ENCODE peak calls at places on chromosome 11, in four cellular contexts. X is HCT116, W is uterus, N is IMR-90. E is an unnamed sample.

GRCh38 chr11:123449436-123449835 is 19.4 kb downstream of the GRAMD1B start:
- DNase-seq in X (no peak), W (no peak), N (no peak), E (no peak)

GRCh38 chr11:123838659-123839058 is 32.5 kb upstream of the OR6M1 start:
- DNase-seq in X (no peak), W (no peak), N (no peak), E (no peak)

GRCh38 chr11:105738972-105739574 is 129.2 kb downstream of the GRIA4 start:
- DNase-seq in X (no peak), W (no peak), N (no peak), E (no peak)

GRCh38 chr11:76250520-76251222 is 44.4 kb upstream of the WNT11 start:
- DNase-seq in X (no peak), W (no peak), N (no peak), E (no peak)

GRCh38 chr11:128716231-128716630 is 22.4 kb downstream of the FLI1 start:
- DNase-seq in X (no peak), W (no peak), N (no peak), E (no peak)

GRCh38 chr11:128757235-128757711 is 63.4 kb downstream of the FLI1 start:
- DNase-seq in X (peak), W (no peak), N (peak), E (no peak)

GRCh38 chr11:19080579-19080993 is 20.1 kb upstream of the MRGPRX2 start:
- DNase-seq in X (no peak), W (no peak), N (peak), E (peak)

GRCh38 chr11:59776210-59777066 is 21.3 kb downstream of the STX3 start:
- DNase-seq in X (peak), W (no peak), N (peak), E (peak)

GRCh38 chr11:2893935-2894334 is 8.4 kb upstream of the CDKN1C start:
- DNase-seq in X (no peak), W (no peak), N (no peak), E (no peak)

GRCh38 chr11:76185511-76185910 is 20.8 kb downstream of the WNT11 start:
- DNase-seq in X (no peak), W (no peak), N (no peak), E (no peak)

GRCh38 chr11:45366839-45367238 is 80.7 kb upstream of the SYT13 start:
- DNase-seq in X (no peak), W (no peak), N (no peak), E (no peak)

GRCh38 chr11:20355221-20356219 is 8.0 kb upstream of the HTATIP2 start:
- DNase-seq in X (peak), W (no peak), N (peak), E (no peak)

GRCh38 chr11:113255096-113255495 is 59.3 kb upstream of the TTC12 start:
- DNase-seq in X (no peak), W (no peak), N (no peak), E (no peak)

GRCh38 chr11:27319065-27319464 is 44.0 kb downstream of the CCDC34 start:
- DNase-seq in X (peak), W (no peak), N (peak), E (no peak)

GRCh38 chr11:46242462-46242960 is 35.0 kb upstream of the CREB3L1 start:
- DNase-seq in X (no peak), W (no peak), N (no peak), E (no peak)

GRCh38 chr11:120112174-120112796 is 25.6 kb downstream of the TRIM29 start:
- DNase-seq in X (no peak), W (no peak), N (no peak), E (no peak)

GRCh38 chr11:36469063-36469462 is 41.0 kb downstream of the TRAF6 start:
- DNase-seq in X (no peak), W (no peak), N (no peak), E (no peak)

GRCh38 chr11:35134403-35135126 is 4.4 kb upstream of the CD44 start:
- DNase-seq in X (no peak), W (no peak), N (no peak), E (no peak)

GRCh38 chr11:44316388-44317240 is 6.7 kb upstream of the ALX4 start:
- DNase-seq in X (no peak), W (peak), N (no peak), E (no peak)

GRCh38 chr11:132792341-132793140 is 739.8 kb downstream of the OPCML start:
- DNase-seq in X (no peak), W (no peak), N (no peak), E (no peak)

GRCh38 chr11:44505591-44506054 is 59.8 kb upstream of the CD82 start:
- DNase-seq in X (no peak), W (no peak), N (peak), E (no peak)

GRCh38 chr11:95556342-95557151 is 233.0 kb downstream of the FAM76B start:
- DNase-seq in X (no peak), W (no peak), N (peak), E (no peak)

GRCh38 chr11:88508808-88509581 is 171.5 kb upstream of the CTSC start:
- DNase-seq in X (no peak), W (no peak), N (no peak), E (no peak)

GRCh38 chr11:73195191-73196007 is 22.7 kb upstream of the P2RY2 start:
- DNase-seq in X (peak), W (no peak), N (no peak), E (peak)

GRCh38 chr11:134342572-134343340 is 11.0 kb downstream of the GLB1L2 start:
- DNase-seq in X (no peak), W (no peak), N (no peak), E (peak)

GRCh38 chr11:27075655-27076054 is 35.0 kb downstream of the BBOX1 start:
- DNase-seq in X (no peak), W (no peak), N (no peak), E (no peak)

GRCh38 chr11:1042626-1043562 is 6.4 kb upstream of the MUC6 start:
- DNase-seq in X (no peak), W (no peak), N (no peak), E (no peak)

GRCh38 chr11:11989774-11990744 is 18.4 kb downstream of the DKK3 start:
- DNase-seq in X (no peak), W (no peak), N (no peak), E (no peak)

GRCh38 chr11:11985954-11986949 is 22.2 kb downstream of the DKK3 start:
- DNase-seq in X (no peak), W (no peak), N (no peak), E (no peak)

GRCh38 chr11:11988099-11988651 is 20.3 kb downstream of the DKK3 start:
- DNase-seq in X (no peak), W (no peak), N (peak), E (no peak)

GRCh38 chr11:11987503-11988022 is 20.9 kb downstream of the DKK3 start:
- DNase-seq in X (no peak), W (no peak), N (peak), E (no peak)

DNA sequence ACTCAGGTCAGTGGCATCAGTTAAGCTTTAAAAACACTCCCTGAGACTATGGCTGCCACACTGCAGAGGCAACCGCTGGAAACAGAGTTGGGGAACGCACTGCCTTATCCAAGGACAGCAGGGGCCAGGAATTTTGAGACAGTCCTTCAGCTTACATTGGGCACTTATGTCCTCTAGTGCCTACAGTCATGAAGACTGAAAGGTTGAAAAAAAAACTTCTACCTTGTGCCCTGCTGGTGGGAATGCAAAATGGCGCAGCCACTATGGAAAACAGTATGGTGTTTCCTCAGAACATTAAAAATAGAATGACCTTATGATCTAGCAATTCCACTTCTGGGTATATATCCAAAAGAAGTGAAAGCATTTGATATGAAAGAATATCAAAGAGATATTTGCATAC is 19.6 kb downstream of the DKK3 start:
- DNase-seq in X (no peak), W (no peak), N (no peak), E (no peak)
- TF ChIP-seq CTCF in X (peak), W (no peak), N (peak), E (no peak)

GRCh38 chr11:4083198-4083597 is 11.4 kb upstream of the RRM1 start:
- DNase-seq in X (no peak), W (no peak), N (no peak), E (no peak)
- TF ChIP-seq POLR2A in X (no peak), W (no peak), N (no peak), E (no peak)

GRCh38 chr11:69123593-69124545 is 31.9 kb upstream of the SMIM38 start:
- DNase-seq in X (no peak), W (no peak), N (no peak), E (no peak)

GRCh38 chr11:69122642-69123431 is 32.9 kb upstream of the SMIM38 start:
- DNase-seq in X (peak), W (no peak), N (peak), E (peak)

GRCh38 chr11:69121021-69121420 is 34.7 kb upstream of the SMIM38 start:
- DNase-seq in X (no peak), W (no peak), N (no peak), E (no peak)

GRCh38 chr11:69121621-69122336 is 34.0 kb upstream of the SMIM38 start:
- DNase-seq in X (no peak), W (no peak), N (no peak), E (no peak)

DNA sequence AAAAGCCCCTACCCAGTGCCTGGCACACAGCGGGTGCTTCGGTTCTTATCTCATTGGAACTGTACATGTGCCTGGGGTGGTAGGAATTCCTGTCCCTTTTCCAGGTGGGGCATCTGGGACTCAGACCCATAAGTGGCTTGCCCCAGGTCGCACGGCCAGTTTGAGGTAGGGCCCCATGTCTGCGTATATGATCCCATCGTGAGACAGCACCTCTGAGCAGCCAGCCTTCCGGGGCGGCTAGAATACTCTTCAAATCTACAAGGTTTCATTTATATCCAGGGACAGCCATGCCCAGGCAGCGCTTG is 33.4 kb upstream of the SMIM38 start:
- DNase-seq in X (no peak), W (no peak), N (no peak), E (no peak)
- H3K4me3 ChIP-seq in X (no peak), W (no peak), N (no peak), E (no peak)

GRCh38 chr11:67629386-67630229 is at the start of gene NUDT8:
- DNase-seq in X (peak), W (peak), N (peak), E (peak)

GRCh38 chr11:67628710-67629385 is 889 bp downstream of the NUDT8 start:
- DNase-seq in X (no peak), W (no peak), N (no peak), E (no peak)

GRCh38 chr11:67627788-67628624 is 1.7 kb downstream of the NUDT8 start:
- DNase-seq in X (no peak), W (peak), N (no peak), E (no peak)

GRCh38 chr11:67626970-67627369 is 2.8 kb downstream of the NUDT8 start:
- DNase-seq in X (no peak), W (no peak), N (no peak), E (no peak)

GRCh38 chr11:67627394-67627787 is 2.3 kb downstream of the NUDT8 start:
- DNase-seq in X (no peak), W (no peak), N (no peak), E (no peak)
- TF ChIP-seq CTCF in X (no peak), W (no peak), N (no peak), E (no peak)

DNA sequence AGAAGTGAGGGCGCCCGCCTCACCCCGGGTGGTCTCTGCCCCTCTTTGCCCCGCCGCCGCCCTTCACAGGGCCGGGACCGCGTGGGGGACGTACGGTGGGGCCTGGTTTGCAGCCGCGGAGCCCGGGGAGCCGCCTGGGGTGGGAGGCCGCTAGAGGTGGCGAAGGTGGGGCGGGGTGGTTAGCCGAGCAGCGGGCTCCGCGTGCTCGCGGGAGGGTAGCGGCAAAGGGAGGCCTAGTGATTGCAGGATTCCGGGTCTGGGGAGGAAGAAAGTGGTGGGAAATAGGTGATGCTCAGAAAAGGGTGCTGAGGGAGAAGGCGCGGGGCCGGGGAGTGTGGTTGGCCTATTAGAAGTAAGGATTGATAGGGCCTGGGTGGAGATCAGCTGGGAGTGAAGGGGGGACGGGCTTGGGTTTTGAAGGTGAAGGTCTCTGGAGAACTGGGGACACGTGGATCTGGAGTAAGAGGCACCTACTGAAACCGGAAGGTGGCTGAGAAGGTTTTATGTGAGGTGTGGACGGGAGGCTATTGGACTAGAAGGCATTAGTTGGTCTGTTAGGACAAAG is 571 bp downstream of the FAR1 start:
- DNase-seq in X (no peak), W (no peak), N (peak), E (peak)
- TF ChIP-seq POLR2A in X (no peak), W (no peak), N (no peak), E (peak)

DNA sequence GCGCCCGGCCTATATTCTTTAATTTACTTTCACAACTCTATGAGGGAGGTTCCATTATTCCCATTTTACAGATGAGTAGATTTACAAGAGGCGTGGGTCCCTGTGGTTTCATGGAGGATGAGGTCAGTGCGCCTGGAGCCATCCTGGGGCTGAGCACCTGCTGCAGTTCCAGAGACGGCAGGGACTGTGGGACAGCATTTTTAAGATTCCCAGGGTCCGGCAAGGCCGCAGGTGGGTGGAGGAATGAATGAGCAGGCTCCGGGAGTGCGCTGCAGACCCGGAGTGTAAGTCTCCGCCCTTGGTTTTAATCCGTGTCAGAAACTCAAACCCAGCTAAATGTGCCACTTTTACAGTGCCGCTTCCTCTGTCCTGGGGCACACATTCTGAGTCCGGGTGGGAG is 4.1 kb upstream of the CHRM1 start:
- DNase-seq in X (no peak), W (no peak), N (no peak), E (no peak)
- H3K4me3 ChIP-seq in X (no peak), W (no peak), N (no peak), E (no peak)

GRCh38 chr11:108593214-108593909 is at the start of gene EXPH5:
- DNase-seq in X (peak), W (peak), N (peak), E (peak)
- TF ChIP-seq CTCF in X (no peak), W (no peak), N (no peak), E (no peak)

GRCh38 chr11:130003717-130004001 is 1.0 kb upstream of the PRDM10 start:
- DNase-seq in X (no peak), W (no peak), N (no peak), E (no peak)

GRCh38 chr11:130002846-130003716 is 446 bp upstream of the PRDM10 start:
- DNase-seq in X (peak), W (peak), N (peak), E (peak)

GRCh38 chr11:130000552-130001176 is 2.0 kb downstream of the PRDM10 start:
- DNase-seq in X (no peak), W (no peak), N (no peak), E (no peak)

GRCh38 chr11:130002352-130002845 is at the start of gene PRDM10:
- DNase-seq in X (peak), W (peak), N (peak), E (peak)

GRCh38 chr11:130001491-130002351 is 914 bp downstream of the PRDM10 start:
- DNase-seq in X (no peak), W (no peak), N (peak), E (peak)
- TF ChIP-seq POLR2A in X (no peak), W (no peak), N (no peak), E (no peak)

DNA sequence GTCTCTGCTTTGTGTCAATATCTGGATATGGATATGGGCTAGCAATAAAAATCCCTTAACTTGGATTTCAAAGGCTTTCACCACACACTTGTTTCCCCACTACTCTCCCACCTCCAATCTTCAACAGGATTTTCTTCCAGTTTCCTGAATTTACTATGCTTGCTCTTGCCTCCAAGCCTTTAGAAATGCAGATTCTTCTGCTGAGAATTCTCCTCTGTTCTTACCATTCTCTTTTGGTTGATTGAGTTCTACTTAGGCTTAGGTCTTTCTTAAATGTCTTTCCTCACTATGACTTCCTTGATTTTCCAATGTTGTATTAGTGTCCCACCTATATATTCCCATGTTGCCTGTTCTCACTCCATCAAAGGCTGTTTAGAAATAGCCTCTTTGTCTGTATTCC is 1502.4 kb upstream of the TENM4 start:
- DNase-seq in X (no peak), W (no peak), N (no peak), E (no peak)
- H3K4me3 ChIP-seq in X (no peak), W (no peak), N (no peak), E (no peak)

DNA sequence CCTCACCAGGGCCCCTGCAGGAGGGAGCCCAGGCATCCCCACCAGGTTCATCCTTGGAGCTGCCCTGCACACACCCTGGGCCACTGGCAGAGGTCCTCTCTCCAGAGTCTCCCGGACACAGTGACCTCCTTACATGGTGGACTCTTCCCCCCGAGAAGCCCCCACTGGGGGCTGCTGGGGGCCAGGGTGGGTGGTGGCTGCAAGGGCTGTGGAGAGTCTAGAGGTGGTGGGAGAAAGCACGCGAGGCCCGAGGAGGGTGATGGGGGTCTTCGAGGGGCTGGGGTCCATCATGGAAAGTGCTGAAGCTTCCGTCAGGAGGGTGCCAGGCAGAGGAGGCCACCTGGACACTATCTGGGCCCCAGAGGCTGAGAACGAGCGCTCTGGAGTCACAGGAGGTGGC is 17.6 kb downstream of the PGA5 start:
- DNase-seq in X (no peak), W (no peak), N (no peak), E (no peak)
- TF ChIP-seq CTCF in X (no peak), W (no peak), N (no peak), E (no peak)

E was measured in prostate gland.